ENCODE peak calls at places on chromosomes 1 and 21, in nine cellular contexts. B is dorsolateral prefrontal cortex, E is GM12865, R is heart left ventricle, V is fibroblast of the aortic adventitia, F is hepatocyte, S is HFF-Myc, Y is astrocyte of the spinal cord, O is mucosa of descending colon. P is an unnamed sample.

GRCh38 chr1:113041569-113042335 is 31.2 kb upstream of the LRIG2 start:
- DNase-seq in V (peak), S (no peak), R (no peak), E (no peak), F (no peak), B (no peak), O (no peak), Y (no peak), P (peak)

GRCh38 chr1:243495032-243495431 is 239.2 kb downstream of the SDCCAG8 start:
- DNase-seq in O (no peak), V (no peak), Y (no peak), B (no peak), S (no peak), E (no peak), R (no peak), F (no peak), P (no peak)

GRCh38 chr1:48831579-48831978 is 54.9 kb upstream of the BEND5 start:
- DNase-seq in Y (no peak), B (no peak), S (no peak), V (no peak), O (no peak), E (no peak), F (no peak), R (no peak), P (no peak)

GRCh38 chr1:54117815-54118563 is 34.8 kb downstream of the CDCP2 start:
- DNase-seq in V (no peak), R (no peak), B (peak), Y (no peak), O (no peak), E (no peak), F (no peak), S (no peak), P (no peak)

GRCh38 chr1:67831850-67832513 is 1.3 kb downstream of the GNG12 start:
- DNase-seq in E (no peak), O (peak), V (peak), R (peak), S (peak), F (peak), Y (peak), B (no peak), P (peak)

GRCh38 chr1:160971618-160972056 is 17.0 kb upstream of the ITLN2 start:
- DNase-seq in E (peak), O (no peak), Y (no peak), B (no peak), R (no peak), F (no peak), S (no peak), V (no peak), P (no peak)

GRCh38 chr1:117366281-117366981 is 818 bp upstream of the MAN1A2 start:
- DNase-seq in F (peak), V (peak), S (no peak), B (peak), Y (peak), R (peak), O (peak), E (peak), P (peak)

GRCh38 chr1:245375789-245376188 is 221.0 kb downstream of the KIF26B start:
- DNase-seq in S (no peak), Y (peak), R (no peak), F (no peak), O (no peak), V (no peak), E (no peak), B (no peak), P (no peak)

GRCh38 chr21:25350056-25350455 is 257.2 kb downstream of the MRPL39 start:
- DNase-seq in R (no peak), S (no peak), V (peak), Y (peak), B (no peak), O (no peak), E (peak), F (peak), P (peak)

GRCh38 chr1:156012051-156012817 is 8.5 kb downstream of the SSR2 start:
- DNase-seq in B (no peak), S (no peak), R (no peak), O (no peak), E (peak), F (no peak), V (no peak), Y (no peak), P (no peak)
- H3K4me3 ChIP-seq in B (no peak), S (no peak), R (no peak), O (no peak), E (no peak), F (no peak), V (no peak), Y (no peak), P (no peak)

GRCh38 chr1:156120318-156120717 is 5.8 kb downstream of the LMNA start:
- DNase-seq in O (no peak), Y (no peak), F (no peak), B (no peak), S (no peak), E (no peak), R (no peak), V (no peak), P (no peak)
- H3K4me3 ChIP-seq in O (no peak), Y (no peak), F (no peak), B (no peak), S (peak), E (no peak), R (peak), V (peak), P (no peak)

GRCh38 chr21:16587141-16587570 is 857.4 kb downstream of the USP25 start:
- DNase-seq in B (peak), R (peak), S (no peak), O (peak), F (peak), V (peak), E (no peak), Y (peak), P (peak)

GRCh38 chr21:16588433-16588860 is 858.7 kb downstream of the USP25 start:
- DNase-seq in S (peak), O (peak), F (peak), B (peak), V (peak), Y (peak), E (no peak), R (peak), P (peak)

GRCh38 chr21:16589499-16589898 is 859.7 kb downstream of the USP25 start:
- DNase-seq in R (no peak), S (no peak), E (no peak), O (no peak), B (no peak), Y (no peak), F (no peak), V (no peak), P (no peak)

GRCh38 chr21:16589046-16589445 is 859.3 kb downstream of the USP25 start:
- DNase-seq in E (no peak), S (no peak), O (no peak), V (no peak), F (no peak), B (no peak), R (no peak), Y (no peak), P (no peak)

DNA sequence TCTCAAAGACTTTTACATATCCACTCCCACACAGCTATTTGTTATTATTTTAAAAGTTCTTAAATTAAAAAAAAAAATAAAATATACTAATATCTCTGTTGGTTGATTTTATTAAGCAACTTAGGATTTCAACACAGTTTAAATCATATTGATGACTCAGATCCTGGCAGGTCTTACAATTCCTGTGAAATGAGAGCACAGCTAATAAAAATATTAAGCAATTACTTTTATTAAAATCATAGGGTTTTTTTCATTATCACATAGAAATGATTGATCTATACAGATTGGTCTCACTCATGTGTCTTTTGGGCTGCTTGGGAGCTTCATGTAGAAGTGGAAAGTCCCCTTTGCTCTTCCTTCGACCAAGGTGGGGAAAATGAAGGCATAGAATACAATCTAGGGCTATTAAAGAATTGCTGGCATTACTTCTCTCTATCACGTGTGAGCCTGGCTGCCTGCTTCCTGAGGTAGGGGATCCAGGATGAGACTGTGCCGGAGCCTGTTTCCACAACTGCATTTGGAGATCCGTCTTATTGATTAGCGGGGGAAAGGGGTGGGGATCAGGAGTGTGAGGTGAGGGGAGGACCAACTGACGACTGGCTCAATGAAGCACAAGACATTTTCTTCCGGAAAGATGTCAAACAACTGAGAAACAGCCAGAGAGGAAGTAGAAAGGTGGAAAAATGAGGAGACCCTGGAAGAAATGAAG is 858.0 kb downstream of the USP25 start:
- DNase-seq in E (no peak), V (peak), S (no peak), B (no peak), R (no peak), O (no peak), F (peak), Y (peak), P (peak)
- H3K4me3 ChIP-seq in E (no peak), V (peak), S (peak), B (peak), R (peak), O (no peak), F (no peak), Y (peak), P (peak)

GRCh38 chr1:201115390-201115937 is 3.2 kb upstream of the CACNA1S start:
- DNase-seq in R (no peak), O (no peak), E (no peak), B (no peak), F (no peak), V (no peak), S (no peak), Y (no peak), P (no peak)
- H3K4me3 ChIP-seq in R (no peak), O (no peak), E (no peak), B (peak), F (no peak), V (no peak), S (no peak), Y (no peak), P (no peak)

GRCh38 chr1:173377266-173377665 is 99.9 kb upstream of the PRDX6 start:
- DNase-seq in E (no peak), Y (no peak), V (no peak), B (no peak), F (no peak), S (no peak), R (no peak), O (no peak), P (no peak)
- H3K4me3 ChIP-seq in E (no peak), Y (no peak), V (no peak), B (no peak), F (no peak), S (no peak), R (no peak), O (no peak), P (no peak)

DNA sequence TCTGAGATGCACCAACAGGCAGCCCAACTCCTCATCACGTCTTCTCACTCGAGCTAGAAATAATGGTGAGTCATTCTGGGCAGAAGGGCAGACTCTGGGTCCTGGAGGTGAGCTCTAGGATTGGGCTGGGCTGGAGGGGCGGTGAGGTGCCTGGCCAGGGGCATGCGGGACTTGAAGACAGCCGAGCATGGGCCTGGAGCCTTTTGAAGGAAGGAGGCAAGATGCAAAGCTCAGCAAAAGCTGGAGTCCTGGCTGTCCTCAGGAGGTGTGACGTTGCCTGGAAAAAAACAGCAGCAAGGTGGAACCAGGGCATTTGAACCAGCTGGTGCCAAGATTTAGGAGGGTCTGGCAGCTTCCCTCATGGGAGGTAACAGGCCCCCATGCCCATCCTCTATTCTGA is 712 bp downstream of the KCNA2 start:
- DNase-seq in E (no peak), O (no peak), V (no peak), R (no peak), Y (no peak), B (peak), S (no peak), F (no peak), P (no peak)
- H3K4me3 ChIP-seq in E (no peak), O (no peak), V (no peak), R (peak), Y (no peak), B (peak), S (no peak), F (no peak), P (no peak)

P was measured in fibroblast of villous mesenchyme.